ENCODE peak calls at places on chromosomes 11 and 22, in eight cellular contexts. P, L, C, I, J, D, X and V are unnamed samples.

GRCh38 chr11:114289779-114290178 is 6.4 kb upstream of the NNMT start:
- DNase-seq in P (no peak), L (no peak), C (no peak), I (no peak), J (no peak), D (no peak), X (no peak), V (no peak)

GRCh38 chr11:4134844-4135243 is 40.2 kb downstream of the RRM1 start:
- DNase-seq in P (no peak), L (peak), C (peak), I (no peak), J (no peak), D (no peak), X (no peak), V (no peak)

GRCh38 chr11:134223066-134223465 is 701 bp downstream of the NCAPD3 start:
- DNase-seq in P (no peak), L (no peak), C (no peak), I (no peak), J (no peak), D (no peak), X (peak), V (no peak)

GRCh38 chr11:82796970-82797594 is 63.4 kb upstream of the FAM181B start:
- DNase-seq in P (peak), L (no peak), C (no peak), I (no peak), J (peak), D (no peak), X (peak), V (no peak)

GRCh38 chr11:47172740-47173139 is 3.9 kb downstream of the ARFGAP2 start:
- DNase-seq in P (no peak), L (peak), C (no peak), I (no peak), J (no peak), D (no peak), X (no peak), V (no peak)

GRCh38 chr11:74557526-74557925 is 34.9 kb upstream of the POLD3 start:
- DNase-seq in P (no peak), L (peak), C (no peak), I (no peak), J (no peak), D (no peak), X (no peak), V (no peak)

GRCh38 chr11:122108192-122108799 is 7.7 kb downstream of the BLID start:
- DNase-seq in P (peak), L (no peak), C (no peak), I (no peak), J (peak), D (no peak), X (peak), V (no peak)

GRCh38 chr11:64080390-64080789 is 44.7 kb downstream of the FLRT1 start:
- DNase-seq in P (no peak), L (no peak), C (no peak), I (no peak), J (no peak), D (no peak), X (no peak), V (no peak)

GRCh38 chr22:22037740-22038139 is 55.2 kb upstream of the TOP3B start:
- DNase-seq in P (peak), L (no peak), C (no peak), I (no peak), J (no peak), D (no peak), X (no peak), V (no peak)

GRCh38 chr11:112173152-112173551 is 2.2 kb upstream of the BCO2 start:
- DNase-seq in P (no peak), L (no peak), C (no peak), I (no peak), J (no peak), D (no peak), X (no peak), V (no peak)

GRCh38 chr22:17283423-17283822 is 64.2 kb upstream of the ADA2 start:
- DNase-seq in P (no peak), L (no peak), C (no peak), I (no peak), J (no peak), D (no peak), X (no peak), V (no peak)

GRCh38 chr11:16336721-16337120 is 19.6 kb downstream of the SOX6 start:
- DNase-seq in P (no peak), L (no peak), C (no peak), I (no peak), J (no peak), D (no peak), X (no peak), V (no peak)

GRCh38 chr11:123838659-123839058 is 32.5 kb upstream of the OR6M1 start:
- DNase-seq in P (no peak), L (no peak), C (no peak), I (no peak), J (no peak), D (no peak), X (no peak), V (no peak)

GRCh38 chr11:64650923-64651523 is 60.0 kb downstream of the SLC22A12 start:
- DNase-seq in P (no peak), L (peak), C (peak), I (no peak), J (no peak), D (no peak), X (no peak), V (no peak)

GRCh38 chr11:45219411-45219810 is 66.7 kb downstream of the SYT13 start:
- DNase-seq in P (no peak), L (no peak), C (no peak), I (no peak), J (no peak), D (no peak), X (no peak), V (no peak)

GRCh38 chr11:61963282-61964057 is 4.0 kb downstream of the FTH1 start:
- DNase-seq in P (no peak), L (no peak), C (no peak), I (peak), J (peak), D (no peak), X (no peak), V (no peak)

GRCh38 chr11:77171254-77171653 is 43.2 kb downstream of the MYO7A start:
- DNase-seq in P (no peak), L (no peak), C (no peak), I (no peak), J (no peak), D (no peak), X (no peak), V (no peak)

GRCh38 chr11:66293777-66294625 is 2.3 kb downstream of the TMEM151A start:
- DNase-seq in P (no peak), L (peak), C (no peak), I (no peak), J (no peak), D (no peak), X (no peak), V (no peak)

GRCh38 chr11:76728778-76729177 is 54.4 kb upstream of the TSKU start:
- DNase-seq in P (no peak), L (no peak), C (no peak), I (no peak), J (no peak), D (no peak), X (no peak), V (no peak)

GRCh38 chr22:49229483-49230193 is 598.0 kb downstream of the BRD1 start:
- DNase-seq in P (no peak), L (no peak), C (no peak), I (no peak), J (no peak), D (no peak), X (no peak), V (peak)

GRCh38 chr11:112583246-112583893 is 322.7 kb upstream of the PLET1 start:
- DNase-seq in P (no peak), L (no peak), C (no peak), I (no peak), J (no peak), D (no peak), X (no peak), V (no peak)

GRCh38 chr22:45273452-45274075 is 11.2 kb upstream of the UPK3A start:
- DNase-seq in P (no peak), L (no peak), C (no peak), I (no peak), J (no peak), D (no peak), X (peak), V (no peak)

DNA sequence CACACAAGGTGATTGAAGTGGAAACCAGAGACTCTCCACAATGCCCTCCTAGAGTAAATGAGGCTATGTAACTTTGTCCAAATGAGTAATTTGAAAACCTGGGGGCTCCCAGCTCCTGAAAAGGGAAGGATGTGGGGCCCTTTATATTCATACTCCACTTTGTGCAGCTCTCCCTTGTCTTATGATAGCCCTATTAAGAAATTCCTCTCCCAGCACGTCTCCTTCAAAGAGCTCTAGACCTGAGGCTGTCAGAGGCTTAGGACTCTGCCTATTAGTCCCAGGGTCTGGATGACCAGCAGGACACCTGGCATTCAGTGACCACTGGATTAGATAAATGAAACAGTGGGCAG is 2.1 kb downstream of the SLC43A1 start:
- DNase-seq in P (no peak), L (peak), C (no peak), I (no peak), J (no peak), D (no peak), X (no peak), V (no peak)
- H3K27ac ChIP-seq in P (no peak), L (no peak), C (no peak), I (peak), J (no peak), D (peak), X (no peak), V (no peak)

DNA sequence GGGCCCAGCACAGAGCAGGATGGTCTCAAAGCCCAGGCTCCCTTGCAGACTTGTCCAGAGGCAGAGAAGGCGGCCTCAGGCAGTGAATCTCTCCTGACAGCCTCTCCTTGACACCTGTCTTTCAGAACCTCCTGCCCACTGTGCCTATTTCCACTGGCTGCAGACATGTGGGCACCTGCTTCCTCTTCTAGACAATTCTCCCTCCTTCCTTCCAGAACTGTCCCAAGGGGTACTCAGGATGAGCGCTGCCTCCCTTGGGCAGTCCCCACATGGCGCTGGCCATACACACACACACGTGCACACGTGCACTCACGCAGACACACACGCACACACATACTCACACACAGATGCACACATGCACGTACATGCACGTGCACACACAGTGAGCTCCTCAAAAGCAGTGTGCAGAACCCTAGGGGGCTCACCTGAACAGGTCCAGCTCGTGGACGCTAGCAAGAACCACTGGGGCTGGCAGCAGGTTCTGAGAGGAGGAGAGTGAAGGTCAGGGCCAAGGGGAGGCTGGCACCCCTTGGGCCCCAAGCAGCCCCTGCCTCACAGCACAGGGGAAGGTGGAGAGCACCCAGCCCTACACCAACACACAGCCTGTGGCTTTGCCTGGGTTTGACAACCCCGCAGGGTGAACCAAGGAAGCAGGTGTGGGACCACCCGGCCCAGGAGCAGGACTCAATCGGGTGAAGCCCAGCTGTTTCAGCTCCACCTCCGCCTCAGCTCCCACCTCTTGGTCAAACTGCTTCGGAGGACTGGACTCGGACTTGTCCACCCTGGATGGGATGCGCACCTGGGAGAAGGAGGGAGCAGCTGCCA is 8.1 kb upstream of the PLXNB2 start:
- DNase-seq in P (no peak), L (peak), C (no peak), I (no peak), J (no peak), D (no peak), X (no peak), V (no peak)
- H3K27ac ChIP-seq in P (no peak), L (no peak), C (no peak), I (no peak), J (no peak), D (no peak), X (no peak), V (no peak)

GRCh38 chr11:126313826-126314225 is 10.0 kb downstream of the DCPS start:
- DNase-seq in P (no peak), L (no peak), C (no peak), I (no peak), J (no peak), D (no peak), X (no peak), V (no peak)

GRCh38 chr11:126322996-126323395 is 19.1 kb downstream of the DCPS start:
- DNase-seq in P (no peak), L (no peak), C (no peak), I (no peak), J (no peak), D (no peak), X (no peak), V (no peak)

GRCh38 chr11:126317681-126318641 is 14.1 kb downstream of the DCPS start:
- DNase-seq in P (no peak), L (peak), C (no peak), I (peak), J (peak), D (peak), X (peak), V (peak)

GRCh38 chr11:126318642-126319373 is 14.9 kb downstream of the DCPS start:
- DNase-seq in P (no peak), L (peak), C (no peak), I (peak), J (peak), D (peak), X (no peak), V (peak)

DNA sequence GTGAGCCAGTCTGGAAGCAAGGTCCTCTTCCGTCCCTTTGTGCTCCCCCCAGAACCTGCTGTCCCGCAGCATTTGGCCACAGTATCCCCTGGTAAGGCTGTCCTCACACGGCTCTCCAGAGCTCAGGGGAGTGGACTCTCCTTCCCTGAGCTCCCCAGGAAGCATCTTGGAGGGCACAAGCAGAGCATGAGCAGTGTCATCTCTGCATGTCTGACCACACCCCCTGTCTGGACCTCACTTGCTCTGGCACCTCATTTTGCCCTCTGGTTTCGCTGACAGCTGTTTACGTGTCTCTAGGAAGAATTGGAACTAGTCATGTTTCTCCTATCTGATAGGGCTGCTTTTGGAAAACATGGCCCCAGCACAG is 15.5 kb downstream of the DCPS start:
- DNase-seq in P (no peak), L (no peak), C (no peak), I (no peak), J (no peak), D (no peak), X (no peak), V (no peak)
- H3K27ac ChIP-seq in P (no peak), L (peak), C (no peak), I (peak), J (peak), D (peak), X (peak), V (peak)

GRCh38 chr22:20532256-20532993 is 25.0 kb downstream of the MED15 start:
- DNase-seq in P (no peak), L (peak), C (no peak), I (no peak), J (no peak), D (no peak), X (no peak), V (no peak)

GRCh38 chr22:20531154-20531403 is 23.7 kb downstream of the MED15 start:
- DNase-seq in P (no peak), L (peak), C (no peak), I (no peak), J (no peak), D (no peak), X (no peak), V (no peak)

GRCh38 chr22:20533879-20534265 is 26.5 kb downstream of the MED15 start:
- DNase-seq in P (no peak), L (no peak), C (no peak), I (no peak), J (no peak), D (no peak), X (no peak), V (no peak)

GRCh38 chr22:20531404-20532181 is 24.2 kb downstream of the MED15 start:
- DNase-seq in P (no peak), L (peak), C (peak), I (peak), J (no peak), D (peak), X (peak), V (peak)

GRCh38 chr22:20533095-20533878 is 25.9 kb downstream of the MED15 start:
- DNase-seq in P (no peak), L (no peak), C (no peak), I (no peak), J (no peak), D (no peak), X (no peak), V (no peak)
- H3K27ac ChIP-seq in P (peak), L (peak), C (peak), I (peak), J (peak), D (peak), X (no peak), V (no peak)

DNA sequence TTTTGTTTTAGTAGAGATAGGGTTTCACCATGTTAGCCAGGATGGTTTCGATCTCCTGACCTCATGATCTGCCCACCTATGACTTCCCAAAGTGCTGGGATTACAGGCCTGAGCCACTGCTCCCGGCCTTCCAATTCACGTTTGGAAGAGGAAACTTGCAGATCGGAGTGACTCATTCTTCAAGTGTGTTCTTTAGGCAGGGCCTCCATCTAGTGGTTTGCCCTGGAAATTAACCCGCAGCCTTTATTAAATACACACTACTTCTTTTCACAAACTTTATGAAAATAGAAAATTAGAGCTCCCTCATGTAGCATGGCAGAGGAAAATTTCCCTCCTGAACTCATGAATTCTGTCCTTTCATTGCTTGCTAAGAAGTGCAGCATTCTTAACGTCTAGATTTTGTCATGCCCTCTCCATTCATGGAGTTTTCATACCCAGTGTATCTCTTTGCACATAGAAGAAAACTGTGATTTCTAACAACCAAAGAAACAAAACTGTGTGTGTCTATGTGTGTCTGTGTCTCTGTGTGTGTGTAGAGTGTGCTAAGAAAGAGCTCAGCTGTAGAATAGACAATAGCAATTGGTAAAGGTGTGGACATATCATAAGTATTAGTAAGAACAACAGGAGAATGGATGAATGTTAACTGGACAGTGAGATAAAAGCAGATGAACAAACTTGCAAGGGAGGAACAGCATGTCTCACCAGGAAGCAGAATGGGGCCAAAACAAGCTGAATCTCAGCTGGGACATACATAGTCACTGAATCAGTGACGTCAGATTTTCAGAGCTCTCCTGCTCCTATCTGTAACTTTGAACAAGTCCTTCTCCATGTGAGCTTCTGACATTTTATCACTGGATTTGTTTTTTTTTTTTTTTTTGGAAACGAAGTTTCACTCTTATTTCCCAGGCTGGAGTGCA is 118.4 kb downstream of the BBOX1 start:
- DNase-seq in P (peak), L (no peak), C (peak), I (peak), J (peak), D (peak), X (peak), V (peak)
- H3K27ac ChIP-seq in P (no peak), L (peak), C (no peak), I (no peak), J (peak), D (no peak), X (no peak), V (peak)

GRCh38 chr22:39896313-39896996 is 2.9 kb upstream of the ENTHD1 start:
- DNase-seq in P (no peak), L (no peak), C (no peak), I (no peak), J (no peak), D (no peak), X (no peak), V (no peak)

GRCh38 chr22:39901519-39902146 is 749 bp downstream of the GRAP2 start:
- DNase-seq in P (no peak), L (no peak), C (no peak), I (no peak), J (no peak), D (no peak), X (no peak), V (no peak)

GRCh38 chr22:39897841-39898240 is 3.0 kb upstream of the GRAP2 start:
- DNase-seq in P (no peak), L (no peak), C (no peak), I (no peak), J (no peak), D (no peak), X (no peak), V (no peak)

GRCh38 chr22:39898997-39899396 is 1.9 kb upstream of the GRAP2 start:
- DNase-seq in P (no peak), L (no peak), C (no peak), I (no peak), J (no peak), D (no peak), X (no peak), V (no peak)

GRCh38 chr22:39900306-39901227 is at the start of gene GRAP2:
- DNase-seq in P (no peak), L (no peak), C (no peak), I (no peak), J (no peak), D (no peak), X (no peak), V (no peak)
- H3K27ac ChIP-seq in P (no peak), L (no peak), C (no peak), I (no peak), J (no peak), D (no peak), X (no peak), V (no peak)